ENCODE peak calls at places on chromosomes 6 and 20, in nine cellular contexts. S is cardiac fibroblast, J is COR-L47, M is NCI-H2081 treated with DMSO at 0.1 percent for 48 hours, B is glutamatergic neuron, F is NCI-H524, V is NCI-H1105, C is left ventricle myocardium superior, X is retinal pigment epithelial cell. K is an unnamed sample.

GRCh38 chr6:170522565-170523183 is 30.4 kb downstream of the PSMB1 start:
- DNase-seq in B (peak), J (no peak), C (no peak), F (peak), X (no peak), S (peak), V (peak), M (no peak), K (no peak)

GRCh38 chr20:4320284-4320683 is 304.9 kb upstream of the RNF24 start:
- DNase-seq in M (no peak), F (no peak), X (no peak), V (no peak), C (no peak), S (no peak), J (no peak), B (no peak), K (no peak)

GRCh38 chr6:114304304-114304887 is 38.4 kb downstream of the HS3ST5 start:
- DNase-seq in B (no peak), X (no peak), J (peak), C (no peak), S (peak), M (no peak), V (peak), F (peak), K (no peak)

GRCh38 chr6:44512868-44513641 is 125.5 kb downstream of the CDC5L start:
- DNase-seq in M (no peak), S (peak), V (no peak), X (no peak), B (no peak), J (no peak), F (no peak), C (no peak), K (no peak)

GRCh38 chr6:26159417-26160273 is 72.4 kb downstream of the HFE start:
- DNase-seq in B (no peak), V (no peak), C (no peak), F (peak), J (no peak), M (no peak), S (peak), X (no peak), K (no peak)

GRCh38 chr6:79031821-79032590 is 46.0 kb downstream of the PHIP start:
- DNase-seq in B (no peak), F (no peak), J (no peak), S (peak), C (no peak), M (no peak), X (no peak), V (no peak), K (no peak)

GRCh38 chr6:140001851-140002301 is 627.4 kb upstream of the CITED2 start:
- DNase-seq in V (no peak), F (no peak), S (peak), M (no peak), J (no peak), B (no peak), X (no peak), C (no peak), K (no peak)

GRCh38 chr6:135299256-135299655 is 118.1 kb downstream of the MYB start:
- DNase-seq in S (peak), C (no peak), B (no peak), V (no peak), M (no peak), F (no peak), J (no peak), X (no peak), K (no peak)

GRCh38 chr20:18879262-18879661 is 65.7 kb downstream of the SCP2D1 start:
- DNase-seq in V (no peak), X (no peak), C (no peak), S (no peak), F (no peak), J (peak), M (no peak), B (no peak), K (no peak)

GRCh38 chr20:53737404-53738038 is 143.9 kb upstream of the ZNF217 start:
- DNase-seq in X (no peak), F (peak), C (no peak), M (no peak), V (no peak), J (no peak), S (no peak), B (no peak), K (no peak)

GRCh38 chr20:61884571-61885389 is 180.9 kb downstream of the TAF4 start:
- DNase-seq in F (no peak), C (no peak), J (no peak), B (no peak), S (no peak), M (no peak), X (no peak), V (no peak), K (no peak)

GRCh38 chr6:36757206-36757605 is 59.6 kb downstream of the RAB44 start:
- DNase-seq in J (no peak), V (no peak), S (no peak), F (no peak), X (no peak), M (no peak), C (no peak), B (no peak), K (no peak)

GRCh38 chr6:149026530-149026942 is 279.7 kb downstream of the UST start:
- DNase-seq in C (no peak), S (peak), B (peak), X (peak), J (peak), F (peak), M (peak), V (peak), K (peak)

GRCh38 chr6:37717836-37718251 is 20.2 kb upstream of the MDGA1 start:
- DNase-seq in X (no peak), J (no peak), V (no peak), C (no peak), F (no peak), B (no peak), M (no peak), S (peak), K (no peak)

GRCh38 chr20:44447827-44448419 is 27.8 kb upstream of the TTPAL start:
- DNase-seq in B (no peak), M (no peak), X (no peak), C (no peak), J (no peak), F (no peak), S (no peak), V (no peak), K (no peak)

GRCh38 chr20:35009665-35010328 is 54.1 kb downstream of the MYH7B start:
- DNase-seq in X (no peak), V (no peak), J (no peak), M (no peak), C (peak), S (no peak), F (no peak), B (no peak), K (no peak)

K was measured in DMS153.